ENCODE peak calls at places on chromosomes 11 and 22, in five cellular contexts. J is iPS DF 6.9; Q is effector memory CD4-positive, alpha-beta T cell; B is prostate gland; A is CD8-positive, alpha-beta memory T cell. N is an unnamed sample.

GRCh38 chr11:131977854-131978253 is 607.4 kb downstream of the NTM start:
- DNase-seq in J (no peak), Q (no peak), B (no peak), A (no peak), N (no peak)

GRCh38 chr11:15826826-15827225 is 529.5 kb downstream of the SOX6 start:
- DNase-seq in J (peak; percentile 39), Q (no peak), B (no peak), A (no peak), N (peak; percentile 32)

GRCh38 chr11:127993788-127994187 is 593.6 kb downstream of the ETS1 start:
- DNase-seq in J (peak; percentile 5), Q (no peak), B (no peak), A (no peak), N (no peak)

GRCh38 chr11:1652026-1652425 is 22.5 kb downstream of the KRTAP5-5 start:
- DNase-seq in J (no peak), Q (no peak), B (no peak), A (peak; percentile 47), N (no peak)

GRCh38 chr11:77035580-77035979 is 1.4 kb downstream of the B3GNT6 start:
- DNase-seq in J (no peak), Q (no peak), B (no peak), A (no peak), N (no peak)

GRCh38 chr11:134052988-134053945 is 15.6 kb upstream of the JAM3 start:
- DNase-seq in J (no peak), Q (no peak), B (no peak), A (no peak), N (no peak)

GRCh38 chr11:92130432-92130831 is 94.2 kb upstream of the FAT3 start:
- DNase-seq in J (no peak), Q (no peak), B (no peak), A (no peak), N (no peak)

GRCh38 chr11:126646701-126647209 is 291.3 kb downstream of the ST3GAL4 start:
- DNase-seq in J (no peak), Q (no peak), B (no peak), A (no peak), N (no peak)

GRCh38 chr11:121412000-121412587 is 40.0 kb upstream of the SORL1 start:
- DNase-seq in J (no peak), Q (no peak), B (no peak), A (no peak), N (no peak)

GRCh38 chr11:35160248-35160820 is 21.4 kb downstream of the CD44 start:
- DNase-seq in J (no peak), Q (no peak), B (no peak), A (no peak), N (no peak)

GRCh38 chr11:61157743-61158142 is 3.5 kb downstream of the VPS37C start:
- DNase-seq in J (no peak), Q (no peak), B (no peak), A (no peak), N (no peak)

GRCh38 chr11:119702261-119702591 is 26.8 kb downstream of the NECTIN1 start:
- DNase-seq in J (no peak), Q (no peak), B (no peak), A (no peak), N (no peak)

GRCh38 chr11:47136327-47136726 is 40.4 kb downstream of the ARFGAP2 start:
- DNase-seq in J (no peak), Q (no peak), B (no peak), A (no peak), N (no peak)

GRCh38 chr11:57638811-57639320 is 10.8 kb downstream of the YPEL4 start:
- DNase-seq in J (no peak), Q (no peak), B (no peak), A (no peak), N (no peak)

GRCh38 chr22:20977019-20977418 is 5.1 kb upstream of the LZTR1 start:
- DNase-seq in J (no peak), Q (no peak), B (no peak), A (no peak), N (no peak)

GRCh38 chr11:1192741-1193325 is 30.0 kb upstream of the MUC5B start:
- DNase-seq in J (no peak), Q (no peak), B (no peak), A (peak; percentile 17), N (no peak)

GRCh38 chr11:116130122-116130521 is 625.9 kb upstream of the CADM1 start:
- DNase-seq in J (no peak), Q (no peak), B (no peak), A (no peak), N (no peak)

GRCh38 chr11:130454495-130455262 is 6.2 kb downstream of the ADAMTS15 start:
- DNase-seq in J (no peak), Q (no peak), B (no peak), A (no peak), N (no peak)

GRCh38 chr11:107928046-107928766 is at the start of gene RAB39A:
- DNase-seq in J (peak; percentile 96), Q (peak; percentile 22), B (peak; percentile 80), A (peak; percentile 64), N (peak; percentile 90)

GRCh38 chr11:27107548-27107947 is 66.9 kb downstream of the BBOX1 start:
- DNase-seq in J (no peak), Q (no peak), B (no peak), A (no peak), N (no peak)

GRCh38 chr11:68026391-68027105 is 3.9 kb upstream of the NDUFS8 start:
- DNase-seq in J (no peak), Q (no peak), B (no peak), A (no peak), N (no peak)

GRCh38 chr11:45665206-45665932 is at the start of gene CHST1:
- DNase-seq in J (no peak), Q (no peak), B (peak; percentile 21), A (no peak), N (peak; percentile 34)

GRCh38 chr11:123429336-123429735 is 733 bp upstream of the GRAMD1B start:
- DNase-seq in J (no peak), Q (no peak), B (no peak), A (no peak), N (no peak)

GRCh38 chr22:22951035-22951434 is 63.4 kb downstream of the IGLL5 start:
- DNase-seq in J (no peak), Q (no peak), B (no peak), A (no peak), N (no peak)
- H3K27ac ChIP-seq in J (no peak overlapping the region), Q (no peak overlapping the region), B (no peak overlapping the region), A (no peak overlapping the region), N (no peak overlapping the region)

GRCh38 chr22:38034278-38034882 is 22.8 kb upstream of the PICK1 start:
- DNase-seq in J (peak; percentile 43), Q (no peak), B (peak; percentile 51), A (no peak), N (peak; percentile 52)

GRCh38 chr22:38038426-38038825 is 18.8 kb upstream of the PICK1 start:
- DNase-seq in J (no peak), Q (no peak), B (no peak), A (no peak), N (no peak)

GRCh38 chr22:38034884-38035529 is 22.2 kb upstream of the PICK1 start:
- DNase-seq in J (no peak), Q (no peak), B (no peak), A (no peak), N (no peak)

GRCh38 chr22:38035530-38035885 is 21.7 kb upstream of the PICK1 start:
- DNase-seq in J (no peak), Q (no peak), B (no peak), A (no peak), N (no peak)

GRCh38 chr22:38036392-38037062 is 20.7 kb upstream of the PICK1 start:
- DNase-seq in J (no peak), Q (no peak), B (no peak), A (no peak), N (no peak)
- H3K27ac ChIP-seq in J (no peak overlapping the region), Q (no peak overlapping the region), B (peak overlapping the region; percentile 26), A (no peak overlapping the region), N (no peak overlapping the region)

DNA sequence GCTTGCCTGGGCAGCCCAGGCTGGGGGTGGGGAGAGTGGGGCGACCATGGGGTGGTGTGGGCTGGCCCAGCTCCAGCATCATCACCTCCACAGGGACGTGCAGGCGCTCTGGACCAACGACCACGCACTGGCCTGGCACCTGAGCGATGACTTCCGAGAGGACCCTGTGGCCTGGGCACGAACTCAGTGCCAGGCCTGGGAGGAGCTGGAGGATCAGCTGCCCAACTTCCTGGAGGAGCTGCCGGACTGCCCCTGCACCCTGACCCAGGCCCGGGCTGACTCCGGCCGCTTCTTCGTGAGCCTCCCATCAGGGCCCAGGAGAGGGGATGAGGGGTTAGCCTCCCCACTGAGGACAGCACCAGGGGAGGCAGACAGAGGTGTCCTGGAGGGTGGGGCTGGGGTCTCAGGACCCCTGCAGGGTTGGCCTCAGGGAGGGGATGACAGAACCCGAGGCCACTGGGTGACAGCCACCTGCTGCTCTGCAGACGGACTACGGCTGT is 3.8 kb downstream of the SUSD2 start:
- DNase-seq in J (no peak), Q (no peak), B (no peak), A (peak; percentile 46), N (no peak)
- H3K27ac ChIP-seq in J (no peak overlapping the region), Q (no peak overlapping the region), B (no peak overlapping the region), A (no peak overlapping the region), N (no peak overlapping the region)

GRCh38 chr11:64337538-64338249 is 2.3 kb upstream of the CCDC88B start:
- DNase-seq in J (no peak), Q (no peak), B (no peak), A (no peak), N (no peak)

GRCh38 chr11:64330888-64331287 is 9.1 kb upstream of the CCDC88B start:
- DNase-seq in J (no peak), Q (no peak), B (no peak), A (no peak), N (no peak)

GRCh38 chr11:64333556-64333955 is 6.4 kb upstream of the CCDC88B start:
- DNase-seq in J (no peak), Q (no peak), B (no peak), A (no peak), N (no peak)

GRCh38 chr11:64331569-64332371 is 8.2 kb upstream of the CCDC88B start:
- DNase-seq in J (no peak), Q (peak; percentile 49), B (peak; percentile 58), A (peak; percentile 82), N (peak; percentile 92)

DNA sequence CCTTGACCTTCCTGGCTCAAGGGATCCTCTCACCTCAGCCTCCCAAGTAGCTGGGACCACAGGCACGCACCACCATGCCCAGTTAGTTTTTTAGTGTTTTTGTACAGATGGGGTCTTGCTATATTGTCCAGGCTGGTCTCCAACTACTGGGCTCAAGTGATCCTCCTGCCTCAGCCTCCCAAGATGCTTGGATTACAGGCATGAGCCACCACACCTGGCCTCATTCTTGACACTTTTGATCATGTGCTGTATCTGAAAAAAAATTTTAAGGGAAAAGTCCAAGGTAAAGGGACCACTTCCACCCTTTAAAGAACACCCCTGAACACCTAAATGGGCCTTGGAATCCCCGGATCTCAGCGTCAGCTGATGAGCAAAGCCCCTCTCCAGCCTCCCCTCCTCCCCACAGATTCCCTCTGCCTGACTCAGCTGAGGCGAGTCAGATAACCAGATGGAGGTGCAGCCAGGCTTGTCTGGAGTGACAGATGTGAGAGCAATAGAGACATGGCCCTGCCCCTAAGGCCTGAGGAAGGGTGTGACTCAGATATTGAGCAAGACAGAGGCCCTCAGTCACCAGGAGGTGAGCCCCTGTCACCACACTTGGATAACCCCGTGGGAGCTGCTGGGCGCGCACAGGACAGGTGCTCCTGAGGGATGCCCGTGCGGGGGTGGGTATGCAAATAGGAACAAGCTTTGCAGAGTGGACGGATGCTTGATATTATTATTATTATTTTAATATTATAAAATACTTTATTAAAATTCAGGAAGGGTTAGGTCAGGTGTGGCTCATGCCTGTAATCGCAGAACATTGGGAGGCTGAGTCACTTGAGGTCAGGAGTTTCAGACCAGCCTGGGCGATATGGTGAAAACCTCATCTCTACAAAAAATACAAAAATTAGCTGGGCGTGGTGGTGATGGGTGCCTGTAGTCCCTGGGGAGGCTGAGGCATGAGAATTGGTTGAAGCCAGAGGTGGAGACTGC is 5.0 kb upstream of the CCDC88B start:
- DNase-seq in J (no peak), Q (no peak), B (no peak), A (no peak), N (peak; percentile 81)
- H3K27ac ChIP-seq in J (no peak overlapping the region), Q (no peak overlapping the region), B (no peak overlapping the region), A (no peak overlapping the region), N (no peak overlapping the region)

GRCh38 chr22:39518124-39518786 is 2.1 kb upstream of the ATF4 start:
- DNase-seq in J (no peak), Q (no peak), B (no peak), A (no peak), N (no peak)
- H3K27ac ChIP-seq in J (no peak overlapping the region), Q (no peak overlapping the region), B (peak overlapping the region; percentile 100), A (peak overlapping the region; percentile 80), N (no peak overlapping the region)